ENCODE peak calls at places on chromosome 12, in four cellular contexts. A is IMR-90; D is astrocyte of the spinal cord; M is stimulated activated CD8-positive, alpha-beta memory T cell treated with anti-CD3 and anti-CD28 coated beads, Interleukin-7, amount 100 ng/mL, for 24 hours. X is an unnamed sample.
A peak's percentile ranks its signal among the peaks of the same experiment; 100 is the strongest.

GRCh38 chr12:109715310-109716091 is 1.9 kb downstream of the FAM222A start:
- DNase-seq in A (no peak), D (no peak), M (no peak), X (peak; percentile 61)

GRCh38 chr12:118376089-118377004 is at the start of gene SUDS3:
- DNase-seq in M (peak; percentile 89), A (peak; percentile 66), D (peak; percentile 80), X (peak; percentile 84)

GRCh38 chr12:33605776-33606175 is 166.2 kb upstream of the SYT10 start:
- DNase-seq in M (no peak), D (no peak), A (no peak), X (no peak)

GRCh38 chr12:117907108-117907689 is 61.6 kb downstream of the KSR2 start:
- DNase-seq in D (no peak), M (no peak), A (no peak), X (no peak)

GRCh38 chr12:5251092-5251491 is 180.8 kb upstream of the NTF3 start:
- DNase-seq in A (no peak), D (no peak), M (no peak), X (no peak)

GRCh38 chr12:81610955-81611889 is 147.9 kb downstream of the PPFIA2 start:
- DNase-seq in M (no peak), A (peak; percentile 1), D (no peak), X (no peak)

GRCh38 chr12:14394317-14395058 is 29.0 kb downstream of the ATF7IP start:
- DNase-seq in M (no peak), A (peak; percentile 84), D (peak; percentile 93), X (peak; percentile 22)

GRCh38 chr12:17028348-17028747 is 422.4 kb upstream of the LMO3 start:
- DNase-seq in A (no peak), M (no peak), D (no peak), X (no peak)

GRCh38 chr12:91139264-91139663 is 28.0 kb upstream of the LUM start:
- DNase-seq in A (peak; percentile 17), D (no peak), M (no peak), X (no peak)

GRCh38 chr12:52233462-52234141 is 559 bp downstream of the KRT7 start:
- DNase-seq in M (no peak), D (no peak), A (no peak), X (no peak)

GRCh38 chr12:50326636-50327284 is 43.4 kb upstream of the LIMA1 start:
- DNase-seq in A (peak; percentile 72), M (no peak), D (peak; percentile 79), X (no peak)

GRCh38 chr12:121452356-121453021 is 52.6 kb downstream of the RNF34 start:
- DNase-seq in A (no peak), D (no peak), M (no peak), X (no peak)

GRCh38 chr12:122830517-122831214 is 4.6 kb upstream of the HIP1R start:
- DNase-seq in D (peak; percentile 64), A (peak; percentile 81), M (no peak), X (no peak)

GRCh38 chr12:110100315-110100970 is 23.7 kb upstream of the IFT81 start:
- DNase-seq in M (no peak), A (peak; percentile 78), D (peak; percentile 76), X (peak; percentile 71)

GRCh38 chr12:91667698-91668097 is 477.9 kb downstream of the BTG1 start:
- DNase-seq in M (no peak), A (no peak), D (no peak), X (no peak)

GRCh38 chr12:55688716-55689655 is 18.7 kb downstream of the ITGA7 start:
- DNase-seq in A (no peak), M (no peak), D (no peak), X (no peak)

GRCh38 chr12:13205809-13206559 is 9.5 kb downstream of the EMP1 start:
- DNase-seq in D (peak; percentile 99), M (no peak), A (peak; percentile 99), X (no peak)

GRCh38 chr12:75487310-75487709 is 6.8 kb downstream of the GLIPR1 start:
- DNase-seq in D (no peak), M (no peak), A (no peak), X (no peak)

GRCh38 chr12:43147893-43148292 is 404.1 kb downstream of the ADAMTS20 start:
- DNase-seq in A (peak; percentile 1), D (no peak), M (no peak), X (no peak)

GRCh38 chr12:5259523-5259922 is 172.4 kb upstream of the NTF3 start:
- DNase-seq in D (peak; percentile 33), A (peak; percentile 49), M (no peak), X (no peak)

GRCh38 chr12:79194595-79194994 is 330.0 kb downstream of the SYT1 start:
- DNase-seq in D (peak; percentile 24), M (no peak), A (peak; percentile 30), X (no peak)

GRCh38 chr12:84502907-84503787 is 409.5 kb downstream of the SLC6A15 start:
- DNase-seq in A (peak; percentile 72), M (no peak), D (peak; percentile 70), X (peak; percentile 2)

GRCh38 chr12:28711411-28711810 is 437.7 kb upstream of the FAR2 start:
- DNase-seq in D (no peak), M (no peak), A (peak; percentile 7), X (no peak)

GRCh38 chr12:2605301-2605700 is 189.5 kb upstream of the FKBP4 start:
- DNase-seq in D (no peak), M (no peak), A (no peak), X (no peak)

GRCh38 chr12:115871714-115872113 is 405.8 kb downstream of the MED13L start:
- DNase-seq in M (no peak), D (peak; percentile 5), A (peak; percentile 21), X (peak; percentile 14)

GRCh38 chr12:124213606-124214347 is 81.1 kb upstream of the RFLNA start:
- DNase-seq in M (no peak), D (peak; percentile 94), A (no peak), X (no peak)

GRCh38 chr12:6752181-6752930 is 585 bp downstream of the MLF2 start:
- DNase-seq in D (peak; percentile 52), A (peak; percentile 62), M (no peak), X (no peak)

X was measured in frontal cortex.